ENCODE peak calls at places on chromosomes 13 and 19, in nine cellular contexts. One of them, this sample, is unnamed.

GRCh38 chr13:50691176-50691681 is 152.3 kb downstream of the DLEU7 start:
- DNase-seq in bronchial epithelial cell: no peak
- DNase-seq in epithelial cell of esophagus: no peak
- DNase-seq in activated T-cell treated with anti-CD3 and anti-CD28 coated beads, Interleukin-2, amount 50 U/mL, for 48 hours: no peak
- DNase-seq in GM03348: no peak
- DNase-seq in DMS 273 treated with DMSO at 0.1 percent for 48 hours: no peak
- DNase-seq in nephron progenitor cell: no peak
- DNase-seq in fibroblast of lung: peak; percentile 38
- DNase-seq in EH: no peak
- DNase-seq in this sample: peak; percentile 31

GRCh38 chr19:34288381-34288780 is 34.0 kb downstream of the GARRE1 start:
- DNase-seq in epithelial cell of esophagus: no peak
- DNase-seq in fibroblast of lung: no peak
- DNase-seq in DMS 273 treated with DMSO at 0.1 percent for 48 hours: no peak
- DNase-seq in GM03348: no peak
- DNase-seq in EH: no peak
- DNase-seq in bronchial epithelial cell: no peak
- DNase-seq in nephron progenitor cell: no peak
- DNase-seq in activated T-cell treated with anti-CD3 and anti-CD28 coated beads, Interleukin-2, amount 50 U/mL, for 48 hours: peak; percentile 37
- DNase-seq in this sample: no peak

GRCh38 chr13:95787356-95788099 is 110.6 kb downstream of the DNAJC3 start:
- DNase-seq in nephron progenitor cell: no peak
- DNase-seq in activated T-cell treated with anti-CD3 and anti-CD28 coated beads, Interleukin-2, amount 50 U/mL, for 48 hours: no peak
- DNase-seq in epithelial cell of esophagus: peak; percentile 9
- DNase-seq in GM03348: no peak
- DNase-seq in EH: no peak
- DNase-seq in fibroblast of lung: no peak
- DNase-seq in DMS 273 treated with DMSO at 0.1 percent for 48 hours: no peak
- DNase-seq in bronchial epithelial cell: no peak
- DNase-seq in this sample: no peak

GRCh38 chr19:38394488-38394887 is 6.0 kb downstream of the SPRED3 start:
- DNase-seq in bronchial epithelial cell: peak; percentile 49
- DNase-seq in EH: no peak
- DNase-seq in GM03348: no peak
- DNase-seq in fibroblast of lung: no peak
- DNase-seq in nephron progenitor cell: peak; percentile 60
- DNase-seq in epithelial cell of esophagus: peak; percentile 57
- DNase-seq in DMS 273 treated with DMSO at 0.1 percent for 48 hours: no peak
- DNase-seq in activated T-cell treated with anti-CD3 and anti-CD28 coated beads, Interleukin-2, amount 50 U/mL, for 48 hours: peak; percentile 84
- DNase-seq in this sample: peak; percentile 25

GRCh38 chr13:19153782-19154450 is 27.7 kb downstream of the TUBA3C start:
- DNase-seq in GM03348: no peak
- DNase-seq in nephron progenitor cell: no peak
- DNase-seq in EH: no peak
- DNase-seq in bronchial epithelial cell: no peak
- DNase-seq in DMS 273 treated with DMSO at 0.1 percent for 48 hours: no peak
- DNase-seq in activated T-cell treated with anti-CD3 and anti-CD28 coated beads, Interleukin-2, amount 50 U/mL, for 48 hours: peak; percentile 31
- DNase-seq in epithelial cell of esophagus: no peak
- DNase-seq in fibroblast of lung: no peak
- DNase-seq in this sample: no peak

GRCh38 chr13:114004416-114005205 is 30.7 kb upstream of the C13orf46 start:
- DNase-seq in EH: no peak
- DNase-seq in nephron progenitor cell: no peak
- DNase-seq in activated T-cell treated with anti-CD3 and anti-CD28 coated beads, Interleukin-2, amount 50 U/mL, for 48 hours: no peak
- DNase-seq in DMS 273 treated with DMSO at 0.1 percent for 48 hours: no peak
- DNase-seq in epithelial cell of esophagus: no peak
- DNase-seq in bronchial epithelial cell: no peak
- DNase-seq in GM03348: no peak
- DNase-seq in fibroblast of lung: peak; percentile 62
- DNase-seq in this sample: peak; percentile 97

GRCh38 chr13:49347650-49348385 is 96.0 kb downstream of the CAB39L start:
- DNase-seq in GM03348: no peak
- DNase-seq in DMS 273 treated with DMSO at 0.1 percent for 48 hours: no peak
- DNase-seq in nephron progenitor cell: no peak
- DNase-seq in activated T-cell treated with anti-CD3 and anti-CD28 coated beads, Interleukin-2, amount 50 U/mL, for 48 hours: no peak
- DNase-seq in epithelial cell of esophagus: peak; percentile 73
- DNase-seq in EH: no peak
- DNase-seq in bronchial epithelial cell: no peak
- DNase-seq in fibroblast of lung: no peak
- DNase-seq in this sample: no peak

GRCh38 chr13:95921485-95921884 is 131.7 kb downstream of the UGGT2 start:
- DNase-seq in DMS 273 treated with DMSO at 0.1 percent for 48 hours: no peak
- DNase-seq in epithelial cell of esophagus: no peak
- DNase-seq in nephron progenitor cell: no peak
- DNase-seq in activated T-cell treated with anti-CD3 and anti-CD28 coated beads, Interleukin-2, amount 50 U/mL, for 48 hours: no peak
- DNase-seq in GM03348: no peak
- DNase-seq in bronchial epithelial cell: no peak
- DNase-seq in fibroblast of lung: peak; percentile 50
- DNase-seq in EH: peak; percentile 69
- DNase-seq in this sample: no peak

GRCh38 chr13:39567569-39567968 is 35.4 kb downstream of the LHFPL6 start:
- DNase-seq in nephron progenitor cell: no peak
- DNase-seq in GM03348: no peak
- DNase-seq in fibroblast of lung: no peak
- DNase-seq in epithelial cell of esophagus: no peak
- DNase-seq in bronchial epithelial cell: no peak
- DNase-seq in DMS 273 treated with DMSO at 0.1 percent for 48 hours: no peak
- DNase-seq in activated T-cell treated with anti-CD3 and anti-CD28 coated beads, Interleukin-2, amount 50 U/mL, for 48 hours: no peak
- DNase-seq in EH: peak; percentile 36
- DNase-seq in this sample: no peak

GRCh38 chr19:42596391-42597071 is 1.8 kb upstream of the CEACAM8 start:
- DNase-seq in EH: peak; percentile 28
- DNase-seq in nephron progenitor cell: peak; percentile 71
- DNase-seq in bronchial epithelial cell: peak; percentile 8
- DNase-seq in GM03348: peak; percentile 72
- DNase-seq in epithelial cell of esophagus: peak; percentile 15
- DNase-seq in DMS 273 treated with DMSO at 0.1 percent for 48 hours: no peak
- DNase-seq in activated T-cell treated with anti-CD3 and anti-CD28 coated beads, Interleukin-2, amount 50 U/mL, for 48 hours: peak; percentile 55
- DNase-seq in fibroblast of lung: no peak
- DNase-seq in this sample: no peak

GRCh38 chr19:57559008-57559403 is 657 bp downstream of the ZNF550 start:
- DNase-seq in epithelial cell of esophagus: peak; percentile 23
- DNase-seq in activated T-cell treated with anti-CD3 and anti-CD28 coated beads, Interleukin-2, amount 50 U/mL, for 48 hours: peak; percentile 43
- DNase-seq in GM03348: peak; percentile 55
- DNase-seq in DMS 273 treated with DMSO at 0.1 percent for 48 hours: no peak
- DNase-seq in bronchial epithelial cell: peak; percentile 8
- DNase-seq in EH: peak; percentile 40
- DNase-seq in nephron progenitor cell: peak; percentile 23
- DNase-seq in fibroblast of lung: peak; percentile 18
- DNase-seq in this sample: peak; percentile 4

GRCh38 chr13:85601526-85601925 is 197.7 kb downstream of the SLITRK6 start:
- DNase-seq in epithelial cell of esophagus: peak; percentile 25
- DNase-seq in nephron progenitor cell: no peak
- DNase-seq in DMS 273 treated with DMSO at 0.1 percent for 48 hours: no peak
- DNase-seq in bronchial epithelial cell: peak; percentile 60
- DNase-seq in activated T-cell treated with anti-CD3 and anti-CD28 coated beads, Interleukin-2, amount 50 U/mL, for 48 hours: no peak
- DNase-seq in EH: no peak
- DNase-seq in fibroblast of lung: peak; percentile 7
- DNase-seq in GM03348: no peak
- DNase-seq in this sample: no peak

GRCh38 chr19:13980340-13980739 is 25.8 kb downstream of the RFX1 start:
- DNase-seq in activated T-cell treated with anti-CD3 and anti-CD28 coated beads, Interleukin-2, amount 50 U/mL, for 48 hours: no peak
- DNase-seq in nephron progenitor cell: no peak
- DNase-seq in EH: no peak
- DNase-seq in fibroblast of lung: no peak
- DNase-seq in epithelial cell of esophagus: no peak
- DNase-seq in DMS 273 treated with DMSO at 0.1 percent for 48 hours: no peak
- DNase-seq in GM03348: no peak
- DNase-seq in bronchial epithelial cell: no peak
- DNase-seq in this sample: no peak

GRCh38 chr13:65932587-65933239 is 1297.4 kb downstream of the PCDH9 start:
- DNase-seq in epithelial cell of esophagus: peak; percentile 72
- DNase-seq in DMS 273 treated with DMSO at 0.1 percent for 48 hours: no peak
- DNase-seq in bronchial epithelial cell: peak; percentile 72
- DNase-seq in EH: peak; percentile 83
- DNase-seq in GM03348: no peak
- DNase-seq in fibroblast of lung: no peak
- DNase-seq in nephron progenitor cell: peak; percentile 21
- DNase-seq in activated T-cell treated with anti-CD3 and anti-CD28 coated beads, Interleukin-2, amount 50 U/mL, for 48 hours: no peak
- DNase-seq in this sample: no peak

GRCh38 chr13:43042410-43042921 is 19.1 kb downstream of the DNAJC15 start:
- DNase-seq in fibroblast of lung: no peak
- DNase-seq in bronchial epithelial cell: no peak
- DNase-seq in epithelial cell of esophagus: no peak
- DNase-seq in GM03348: no peak
- DNase-seq in nephron progenitor cell: no peak
- DNase-seq in activated T-cell treated with anti-CD3 and anti-CD28 coated beads, Interleukin-2, amount 50 U/mL, for 48 hours: no peak
- DNase-seq in DMS 273 treated with DMSO at 0.1 percent for 48 hours: no peak
- DNase-seq in EH: no peak
- DNase-seq in this sample: no peak

GRCh38 chr13:34748078-34748477 is 194.0 kb upstream of the NBEA start:
- DNase-seq in fibroblast of lung: peak; percentile 92
- DNase-seq in epithelial cell of esophagus: peak; percentile 49
- DNase-seq in nephron progenitor cell: no peak
- DNase-seq in bronchial epithelial cell: peak; percentile 76
- DNase-seq in DMS 273 treated with DMSO at 0.1 percent for 48 hours: no peak
- DNase-seq in GM03348: peak; percentile 4
- DNase-seq in activated T-cell treated with anti-CD3 and anti-CD28 coated beads, Interleukin-2, amount 50 U/mL, for 48 hours: no peak
- DNase-seq in EH: no peak
- DNase-seq in this sample: peak; percentile 13

GRCh38 chr13:112664501-112665203 is 25.2 kb upstream of the ATP11A start:
- DNase-seq in activated T-cell treated with anti-CD3 and anti-CD28 coated beads, Interleukin-2, amount 50 U/mL, for 48 hours: peak; percentile 13
- DNase-seq in GM03348: no peak
- DNase-seq in EH: peak; percentile 27
- DNase-seq in fibroblast of lung: no peak
- DNase-seq in nephron progenitor cell: no peak
- DNase-seq in epithelial cell of esophagus: peak; percentile 45
- DNase-seq in bronchial epithelial cell: peak; percentile 13
- DNase-seq in DMS 273 treated with DMSO at 0.1 percent for 48 hours: no peak
- DNase-seq in this sample: peak; percentile 16

GRCh38 chr19:4310247-4311121 is 6.1 kb downstream of the FSD1 start:
- DNase-seq in EH: no peak
- DNase-seq in nephron progenitor cell: no peak
- DNase-seq in epithelial cell of esophagus: peak; percentile 20
- DNase-seq in activated T-cell treated with anti-CD3 and anti-CD28 coated beads, Interleukin-2, amount 50 U/mL, for 48 hours: peak; percentile 58
- DNase-seq in bronchial epithelial cell: no peak
- DNase-seq in fibroblast of lung: no peak
- DNase-seq in GM03348: no peak
- DNase-seq in DMS 273 treated with DMSO at 0.1 percent for 48 hours: no peak
- DNase-seq in this sample: no peak

GRCh38 chr13:33383724-33384577 is 98.4 kb upstream of the STARD13 start:
- DNase-seq in epithelial cell of esophagus: no peak
- DNase-seq in EH: no peak
- DNase-seq in DMS 273 treated with DMSO at 0.1 percent for 48 hours: no peak
- DNase-seq in GM03348: no peak
- DNase-seq in nephron progenitor cell: no peak
- DNase-seq in bronchial epithelial cell: no peak
- DNase-seq in fibroblast of lung: no peak
- DNase-seq in activated T-cell treated with anti-CD3 and anti-CD28 coated beads, Interleukin-2, amount 50 U/mL, for 48 hours: no peak
- DNase-seq in this sample: no peak

GRCh38 chr19:34217952-34218817 is 36.2 kb upstream of the GARRE1 start:
- DNase-seq in DMS 273 treated with DMSO at 0.1 percent for 48 hours: peak; percentile 40
- DNase-seq in fibroblast of lung: peak; percentile 99
- DNase-seq in GM03348: peak; percentile 78
- DNase-seq in nephron progenitor cell: no peak
- DNase-seq in EH: peak; percentile 96
- DNase-seq in activated T-cell treated with anti-CD3 and anti-CD28 coated beads, Interleukin-2, amount 50 U/mL, for 48 hours: peak; percentile 62
- DNase-seq in bronchial epithelial cell: peak; percentile 91
- DNase-seq in epithelial cell of esophagus: peak; percentile 81
- DNase-seq in this sample: peak; percentile 98

GRCh38 chr13:33744589-33745369 is 73.2 kb upstream of the RFC3 start:
- DNase-seq in epithelial cell of esophagus: no peak
- DNase-seq in GM03348: peak; percentile 20
- DNase-seq in bronchial epithelial cell: no peak
- DNase-seq in fibroblast of lung: peak; percentile 27
- DNase-seq in nephron progenitor cell: no peak
- DNase-seq in EH: peak; percentile 70
- DNase-seq in DMS 273 treated with DMSO at 0.1 percent for 48 hours: no peak
- DNase-seq in activated T-cell treated with anti-CD3 and anti-CD28 coated beads, Interleukin-2, amount 50 U/mL, for 48 hours: no peak
- DNase-seq in this sample: no peak

GRCh38 chr13:62631614-62632013 is 1216.0 kb upstream of the PCDH20 start:
- DNase-seq in activated T-cell treated with anti-CD3 and anti-CD28 coated beads, Interleukin-2, amount 50 U/mL, for 48 hours: no peak
- DNase-seq in EH: no peak
- DNase-seq in fibroblast of lung: no peak
- DNase-seq in epithelial cell of esophagus: no peak
- DNase-seq in GM03348: no peak
- DNase-seq in nephron progenitor cell: no peak
- DNase-seq in DMS 273 treated with DMSO at 0.1 percent for 48 hours: no peak
- DNase-seq in bronchial epithelial cell: no peak
- DNase-seq in this sample: no peak